ENCODE peak calls at places on chromosome 13, in five cellular contexts. One of them, this sample, is unnamed.

GRCh38 chr13:67197704-67198103 is 32.4 kb downstream of the PCDH9 start:
- DNase-seq in kidney epithelial cell: no peak
- DNase-seq in fibroblast of lung: no peak
- DNase-seq in OCI-LY7: no peak
- DNase-seq in fibroblast of mammary gland: no peak
- DNase-seq in this sample: no peak

GRCh38 chr13:28257305-28257704 is 119.0 kb downstream of the PAN3 start:
- DNase-seq in OCI-LY7: no peak
- DNase-seq in fibroblast of lung: no peak
- DNase-seq in fibroblast of mammary gland: no peak
- DNase-seq in kidney epithelial cell: no peak
- DNase-seq in this sample: no peak

GRCh38 chr13:81639984-81640582 is 1299.2 kb upstream of the SPRY2 start:
- DNase-seq in OCI-LY7: peak; percentile 1
- DNase-seq in fibroblast of lung: no peak
- DNase-seq in fibroblast of mammary gland: no peak
- DNase-seq in kidney epithelial cell: no peak
- DNase-seq in this sample: peak; percentile 29

GRCh38 chr13:90545070-90545840 is 802.2 kb upstream of the MIR17HG start:
- DNase-seq in fibroblast of lung: no peak
- DNase-seq in kidney epithelial cell: no peak
- DNase-seq in fibroblast of mammary gland: no peak
- DNase-seq in OCI-LY7: no peak
- DNase-seq in this sample: peak; percentile 65

GRCh38 chr13:30750036-30750435 is 14.7 kb downstream of the ALOX5AP start:
- DNase-seq in fibroblast of mammary gland: no peak
- DNase-seq in OCI-LY7: no peak
- DNase-seq in fibroblast of lung: no peak
- DNase-seq in kidney epithelial cell: no peak
- DNase-seq in this sample: no peak

GRCh38 chr13:32042567-32042966 is 11.0 kb downstream of the FRY start:
- DNase-seq in kidney epithelial cell: no peak
- DNase-seq in OCI-LY7: no peak
- DNase-seq in fibroblast of mammary gland: no peak
- DNase-seq in fibroblast of lung: no peak
- DNase-seq in this sample: no peak

GRCh38 chr13:36026556-36026955 is 104.6 kb downstream of the DCLK1 start:
- DNase-seq in fibroblast of lung: no peak
- DNase-seq in kidney epithelial cell: no peak
- DNase-seq in OCI-LY7: no peak
- DNase-seq in fibroblast of mammary gland: peak; percentile 15
- DNase-seq in this sample: no peak

GRCh38 chr13:93235258-93236015 is 8.8 kb downstream of the GPC6 start:
- DNase-seq in fibroblast of mammary gland: peak; percentile 88
- DNase-seq in kidney epithelial cell: no peak
- DNase-seq in fibroblast of lung: no peak
- DNase-seq in OCI-LY7: no peak
- DNase-seq in this sample: no peak

GRCh38 chr13:81133066-81133465 is 792.1 kb upstream of the SPRY2 start:
- DNase-seq in fibroblast of mammary gland: no peak
- DNase-seq in fibroblast of lung: peak; percentile 25
- DNase-seq in kidney epithelial cell: peak; percentile 7
- DNase-seq in OCI-LY7: no peak
- DNase-seq in this sample: no peak

GRCh38 chr13:46010148-46010547 is 42.4 kb downstream of the ZC3H13 start:
- DNase-seq in fibroblast of mammary gland: peak; percentile 17
- DNase-seq in kidney epithelial cell: no peak
- DNase-seq in OCI-LY7: no peak
- DNase-seq in fibroblast of lung: peak; percentile 9
- DNase-seq in this sample: no peak

GRCh38 chr13:52387721-52388120 is 18.3 kb downstream of the THSD1 start:
- DNase-seq in fibroblast of mammary gland: no peak
- DNase-seq in kidney epithelial cell: no peak
- DNase-seq in OCI-LY7: no peak
- DNase-seq in fibroblast of lung: no peak
- DNase-seq in this sample: no peak

GRCh38 chr13:67372868-67373464 is 142.8 kb upstream of the PCDH9 start:
- DNase-seq in OCI-LY7: no peak
- DNase-seq in fibroblast of lung: no peak
- DNase-seq in kidney epithelial cell: no peak
- DNase-seq in fibroblast of mammary gland: no peak
- DNase-seq in this sample: no peak

GRCh38 chr13:91220872-91221271 is 126.6 kb upstream of the MIR17HG start:
- DNase-seq in kidney epithelial cell: no peak
- DNase-seq in fibroblast of lung: no peak
- DNase-seq in fibroblast of mammary gland: no peak
- DNase-seq in OCI-LY7: no peak
- DNase-seq in this sample: no peak

GRCh38 chr13:106493569-106493968 is 41.9 kb downstream of the EFNB2 start:
- DNase-seq in kidney epithelial cell: no peak
- DNase-seq in fibroblast of mammary gland: no peak
- DNase-seq in OCI-LY7: no peak
- DNase-seq in fibroblast of lung: no peak
- DNase-seq in this sample: no peak

GRCh38 chr13:25267715-25268114 is 19.6 kb downstream of the MTMR6 start:
- DNase-seq in OCI-LY7: peak; percentile 33
- DNase-seq in kidney epithelial cell: no peak
- DNase-seq in fibroblast of mammary gland: peak; percentile 34
- DNase-seq in fibroblast of lung: peak; percentile 23
- DNase-seq in this sample: no peak

GRCh38 chr13:37407156-37407555 is 191.4 kb downstream of the POSTN start:
- DNase-seq in OCI-LY7: no peak
- DNase-seq in kidney epithelial cell: no peak
- DNase-seq in fibroblast of lung: no peak
- DNase-seq in fibroblast of mammary gland: no peak
- DNase-seq in this sample: no peak

GRCh38 chr13:107743983-107744382 is 471.4 kb downstream of the LIG4 start:
- DNase-seq in kidney epithelial cell: no peak
- DNase-seq in fibroblast of mammary gland: peak; percentile 18
- DNase-seq in fibroblast of lung: peak; percentile 70
- DNase-seq in OCI-LY7: no peak
- DNase-seq in this sample: no peak

GRCh38 chr13:53901593-53901992 is 873.0 kb downstream of the OLFM4 start:
- DNase-seq in kidney epithelial cell: no peak
- DNase-seq in fibroblast of mammary gland: no peak
- DNase-seq in OCI-LY7: no peak
- DNase-seq in fibroblast of lung: no peak
- DNase-seq in this sample: no peak

GRCh38 chr13:75635621-75636338 is at the start of gene LMO7:
- DNase-seq in kidney epithelial cell: no peak
- DNase-seq in fibroblast of lung: no peak
- DNase-seq in fibroblast of mammary gland: no peak
- DNase-seq in OCI-LY7: peak; percentile 45
- DNase-seq in this sample: peak; percentile 46

GRCh38 chr13:80341771-80342271 is 895 bp upstream of the SPRY2 start:
- DNase-seq in fibroblast of lung: peak; percentile 62
- DNase-seq in fibroblast of mammary gland: peak; percentile 48
- DNase-seq in kidney epithelial cell: no peak
- DNase-seq in OCI-LY7: no peak
- DNase-seq in this sample: peak; percentile 81

GRCh38 chr13:92513672-92514071 is 712.9 kb upstream of the GPC6 start:
- DNase-seq in fibroblast of mammary gland: no peak
- DNase-seq in OCI-LY7: peak; percentile 0
- DNase-seq in kidney epithelial cell: no peak
- DNase-seq in fibroblast of lung: peak; percentile 42
- DNase-seq in this sample: no peak

GRCh38 chr13:45554604-45555109 is 60.9 kb downstream of the ERICH6B start:
- DNase-seq in kidney epithelial cell: no peak
- DNase-seq in OCI-LY7: no peak
- DNase-seq in fibroblast of lung: no peak
- DNase-seq in fibroblast of mammary gland: no peak
- DNase-seq in this sample: no peak

GRCh38 chr13:114118763-114119123 is 13.7 kb downstream of the RASA3 start:
- DNase-seq in fibroblast of lung: peak; percentile 66
- DNase-seq in OCI-LY7: no peak
- DNase-seq in fibroblast of mammary gland: peak; percentile 48
- DNase-seq in kidney epithelial cell: peak; percentile 71
- DNase-seq in this sample: no peak

GRCh38 chr13:45331123-45331619 is 9.8 kb downstream of the TPT1 start:
- DNase-seq in fibroblast of lung: no peak
- DNase-seq in OCI-LY7: no peak
- DNase-seq in fibroblast of mammary gland: no peak
- DNase-seq in kidney epithelial cell: no peak
- DNase-seq in this sample: no peak

GRCh38 chr13:80389073-80390038 is 48.4 kb upstream of the SPRY2 start:
- DNase-seq in fibroblast of mammary gland: peak; percentile 23
- DNase-seq in kidney epithelial cell: no peak
- DNase-seq in fibroblast of lung: peak; percentile 15
- DNase-seq in OCI-LY7: no peak
- DNase-seq in this sample: no peak

GRCh38 chr13:48573213-48573612 is 40.3 kb upstream of the RCBTB2 start:
- DNase-seq in OCI-LY7: no peak
- DNase-seq in fibroblast of mammary gland: no peak
- DNase-seq in fibroblast of lung: no peak
- DNase-seq in kidney epithelial cell: no peak
- DNase-seq in this sample: no peak

GRCh38 chr13:68984688-68985319 is 1122.8 kb upstream of the ATXN8OS start:
- DNase-seq in fibroblast of mammary gland: no peak
- DNase-seq in OCI-LY7: no peak
- DNase-seq in fibroblast of lung: no peak
- DNase-seq in kidney epithelial cell: no peak
- DNase-seq in this sample: no peak

GRCh38 chr13:93116809-93117208 is 109.8 kb upstream of the GPC6 start:
- DNase-seq in kidney epithelial cell: no peak
- DNase-seq in fibroblast of mammary gland: no peak
- DNase-seq in OCI-LY7: no peak
- DNase-seq in fibroblast of lung: peak; percentile 11
- DNase-seq in this sample: peak; percentile 11

GRCh38 chr13:23547000-23547590 is 23.1 kb upstream of the TNFRSF19 start:
- DNase-seq in kidney epithelial cell: no peak
- DNase-seq in fibroblast of lung: peak; percentile 45
- DNase-seq in fibroblast of mammary gland: peak; percentile 43
- DNase-seq in OCI-LY7: no peak
- DNase-seq in this sample: peak; percentile 31

GRCh38 chr13:39129253-39129652 is 91.0 kb downstream of the NHLRC3 start:
- DNase-seq in kidney epithelial cell: no peak
- DNase-seq in fibroblast of lung: no peak
- DNase-seq in OCI-LY7: no peak
- DNase-seq in fibroblast of mammary gland: no peak
- DNase-seq in this sample: no peak

GRCh38 chr13:93151277-93151676 is 75.3 kb upstream of the GPC6 start:
- DNase-seq in fibroblast of mammary gland: peak; percentile 93
- DNase-seq in fibroblast of lung: peak; percentile 95
- DNase-seq in kidney epithelial cell: peak; percentile 37
- DNase-seq in OCI-LY7: no peak
- DNase-seq in this sample: no peak

GRCh38 chr13:106103779-106104178 is 431.7 kb downstream of the EFNB2 start:
- DNase-seq in OCI-LY7: no peak
- DNase-seq in kidney epithelial cell: no peak
- DNase-seq in fibroblast of lung: no peak
- DNase-seq in fibroblast of mammary gland: peak; percentile 56
- DNase-seq in this sample: no peak

GRCh38 chr13:96850538-96850937 is 143.7 kb downstream of the OXGR1 start:
- DNase-seq in fibroblast of mammary gland: no peak
- DNase-seq in OCI-LY7: no peak
- DNase-seq in fibroblast of lung: no peak
- DNase-seq in kidney epithelial cell: no peak
- DNase-seq in this sample: no peak
- H3K4me3 ChIP-seq in fibroblast of mammary gland: no peak overlapping the region
- H3K4me3 ChIP-seq in OCI-LY7: no peak overlapping the region
- H3K4me3 ChIP-seq in fibroblast of lung: no peak overlapping the region
- H3K4me3 ChIP-seq in kidney epithelial cell: no peak overlapping the region
- H3K4me3 ChIP-seq in this sample: no peak overlapping the region

DNA sequence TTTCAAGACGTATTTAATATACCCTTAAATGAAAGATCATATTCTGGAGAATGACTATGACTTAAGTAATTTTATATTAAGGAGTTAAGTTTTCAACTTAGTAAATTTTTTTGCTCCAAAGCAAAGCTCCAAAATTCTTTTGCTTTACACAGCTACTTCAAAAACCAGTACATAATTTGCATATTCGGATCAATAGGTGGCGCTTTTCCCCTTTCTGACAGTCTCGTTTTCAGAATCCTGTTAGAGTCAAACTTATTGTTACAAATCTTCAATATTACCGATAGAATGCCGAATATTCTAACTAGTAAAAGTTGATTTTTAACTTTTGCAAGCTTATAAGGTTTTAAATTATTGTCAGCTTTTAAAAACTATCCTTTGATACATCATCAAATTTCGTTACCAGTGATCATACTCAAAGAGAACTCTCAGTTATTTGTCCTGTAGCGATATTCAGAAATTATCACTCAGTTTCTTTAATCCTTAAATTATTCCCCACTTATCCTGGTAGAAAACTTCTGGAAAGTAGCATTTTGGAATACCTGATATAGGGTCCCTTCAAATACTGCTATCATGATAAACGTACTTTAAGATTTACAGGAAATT is 852.7 kb upstream of the KLHL1 start:
- DNase-seq in OCI-LY7: peak; percentile 1
- DNase-seq in fibroblast of mammary gland: peak; percentile 28
- DNase-seq in fibroblast of lung: peak; percentile 69
- DNase-seq in kidney epithelial cell: peak; percentile 7
- DNase-seq in this sample: peak; percentile 32
- TF ChIP-seq CTCF in OCI-LY7: peak; percentile 66
- TF ChIP-seq CTCF in fibroblast of mammary gland: peak; percentile 59
- TF ChIP-seq CTCF in fibroblast of lung: peak; percentile 41
- TF ChIP-seq CTCF in kidney epithelial cell: peak; percentile 69
- TF ChIP-seq CTCF in this sample: peak; percentile 80

GRCh38 chr13:110396913-110397379 is 89.9 kb downstream of the COL4A2 start:
- DNase-seq in fibroblast of lung: peak; percentile 100
- DNase-seq in fibroblast of mammary gland: peak; percentile 100
- DNase-seq in kidney epithelial cell: peak; percentile 96
- DNase-seq in OCI-LY7: no peak
- DNase-seq in this sample: no peak
- H3K4me3 ChIP-seq in fibroblast of lung: no peak overlapping the region
- H3K4me3 ChIP-seq in fibroblast of mammary gland: peak overlapping the region; percentile 11
- H3K4me3 ChIP-seq in kidney epithelial cell: no peak overlapping the region
- H3K4me3 ChIP-seq in OCI-LY7: no peak overlapping the region
- H3K4me3 ChIP-seq in this sample: no peak overlapping the region

GRCh38 chr13:70938462-70938861 is 830.2 kb upstream of the KLHL1 start:
- DNase-seq in fibroblast of mammary gland: no peak
- DNase-seq in fibroblast of lung: no peak
- DNase-seq in kidney epithelial cell: no peak
- DNase-seq in OCI-LY7: no peak
- DNase-seq in this sample: no peak
- TF ChIP-seq CTCF in fibroblast of mammary gland: no peak
- TF ChIP-seq CTCF in fibroblast of lung: no peak
- TF ChIP-seq CTCF in kidney epithelial cell: no peak
- TF ChIP-seq CTCF in OCI-LY7: no peak
- TF ChIP-seq CTCF in this sample: no peak

GRCh38 chr13:40438999-40439797 is 227.2 kb downstream of the FOXO1 start:
- DNase-seq in fibroblast of lung: peak; percentile 56
- DNase-seq in OCI-LY7: peak; percentile 55
- DNase-seq in kidney epithelial cell: no peak
- DNase-seq in fibroblast of mammary gland: peak; percentile 59
- DNase-seq in this sample: no peak

GRCh38 chr13:40440990-40441820 is 225.2 kb downstream of the FOXO1 start:
- DNase-seq in kidney epithelial cell: no peak
- DNase-seq in OCI-LY7: no peak
- DNase-seq in fibroblast of mammary gland: peak; percentile 69
- DNase-seq in fibroblast of lung: peak; percentile 78
- DNase-seq in this sample: peak; percentile 21

GRCh38 chr13:40439928-40440327 is 226.5 kb downstream of the FOXO1 start:
- DNase-seq in fibroblast of mammary gland: peak; percentile 18
- DNase-seq in OCI-LY7: peak; percentile 59
- DNase-seq in kidney epithelial cell: no peak
- DNase-seq in fibroblast of lung: no peak
- DNase-seq in this sample: no peak

GRCh38 chr13:40434516-40435397 is 231.7 kb downstream of the FOXO1 start:
- DNase-seq in fibroblast of lung: no peak
- DNase-seq in kidney epithelial cell: no peak
- DNase-seq in OCI-LY7: peak; percentile 59
- DNase-seq in fibroblast of mammary gland: no peak
- DNase-seq in this sample: no peak

GRCh38 chr13:40438022-40438692 is 228.3 kb downstream of the FOXO1 start:
- DNase-seq in fibroblast of lung: no peak
- DNase-seq in OCI-LY7: no peak
- DNase-seq in kidney epithelial cell: no peak
- DNase-seq in fibroblast of mammary gland: peak; percentile 24
- DNase-seq in this sample: no peak
- H3K4me3 ChIP-seq in fibroblast of lung: no peak overlapping the region
- H3K4me3 ChIP-seq in OCI-LY7: peak overlapping the region; percentile 11
- H3K4me3 ChIP-seq in kidney epithelial cell: no peak overlapping the region
- H3K4me3 ChIP-seq in fibroblast of mammary gland: no peak overlapping the region
- H3K4me3 ChIP-seq in this sample: no peak overlapping the region